ENCODE peak calls at places on chromosomes 16 and 17, in seven cellular contexts. One of them, this sample, is unnamed.
A peak's percentile ranks its signal among the peaks of the same experiment; 100 is the strongest.

GRCh38 chr16:80123189-80123588 is 417.6 kb upstream of the DYNLRB2 start:
- DNase-seq in heart right ventricle: no peak
- DNase-seq in kidney epithelial cell: no peak
- DNase-seq in fibroblast of the aortic adventitia: peak; percentile 33
- DNase-seq in AG09309: no peak
- DNase-seq in psoas muscle: no peak
- DNase-seq in mucosa of descending colon: no peak
- DNase-seq in this sample: no peak

GRCh38 chr17:43832976-43833829 is at the start of gene MPP3:
- DNase-seq in heart right ventricle: peak; percentile 76
- DNase-seq in kidney epithelial cell: no peak
- DNase-seq in fibroblast of the aortic adventitia: peak; percentile 52
- DNase-seq in AG09309: no peak
- DNase-seq in psoas muscle: peak; percentile 72
- DNase-seq in mucosa of descending colon: peak; percentile 72
- DNase-seq in this sample: no peak

GRCh38 chr17:80945736-80946135 is 45.9 kb upstream of the CHMP6 start:
- DNase-seq in heart right ventricle: peak; percentile 8
- DNase-seq in kidney epithelial cell: no peak
- DNase-seq in fibroblast of the aortic adventitia: no peak
- DNase-seq in AG09309: no peak
- DNase-seq in psoas muscle: peak; percentile 30
- DNase-seq in mucosa of descending colon: no peak
- DNase-seq in this sample: no peak

GRCh38 chr17:10733666-10734065 is 3.8 kb upstream of the TMEM220 start:
- DNase-seq in heart right ventricle: no peak
- DNase-seq in kidney epithelial cell: no peak
- DNase-seq in fibroblast of the aortic adventitia: no peak
- DNase-seq in AG09309: no peak
- DNase-seq in psoas muscle: no peak
- DNase-seq in mucosa of descending colon: peak; percentile 54
- DNase-seq in this sample: no peak

GRCh38 chr17:28597606-28598383 is 1.0 kb downstream of the SPAG5 start:
- DNase-seq in heart right ventricle: no peak
- DNase-seq in kidney epithelial cell: no peak
- DNase-seq in fibroblast of the aortic adventitia: no peak
- DNase-seq in AG09309: no peak
- DNase-seq in psoas muscle: no peak
- DNase-seq in mucosa of descending colon: no peak
- DNase-seq in this sample: no peak

GRCh38 chr17:82015311-82015971 is 7.2 kb downstream of the CENPX start:
- DNase-seq in heart right ventricle: no peak
- DNase-seq in kidney epithelial cell: no peak
- DNase-seq in fibroblast of the aortic adventitia: no peak
- DNase-seq in AG09309: no peak
- DNase-seq in psoas muscle: no peak
- DNase-seq in mucosa of descending colon: no peak
- DNase-seq in this sample: no peak

GRCh38 chr16:228917-229730 is at the start of gene LUC7L:
- DNase-seq in heart right ventricle: peak; percentile 91
- DNase-seq in kidney epithelial cell: peak; percentile 39
- DNase-seq in fibroblast of the aortic adventitia: peak; percentile 82
- DNase-seq in AG09309: peak; percentile 14
- DNase-seq in psoas muscle: peak; percentile 94
- DNase-seq in mucosa of descending colon: peak; percentile 90
- DNase-seq in this sample: peak; percentile 39

GRCh38 chr17:82709676-82710498 is 6.6 kb upstream of the FN3KRP start:
- DNase-seq in heart right ventricle: no peak
- DNase-seq in kidney epithelial cell: no peak
- DNase-seq in fibroblast of the aortic adventitia: no peak
- DNase-seq in AG09309: no peak
- DNase-seq in psoas muscle: no peak
- DNase-seq in mucosa of descending colon: no peak
- DNase-seq in this sample: no peak

GRCh38 chr16:88389191-88389590 is 6.4 kb downstream of the ZNF469 start:
- DNase-seq in heart right ventricle: no peak
- DNase-seq in kidney epithelial cell: no peak
- DNase-seq in fibroblast of the aortic adventitia: no peak
- DNase-seq in AG09309: no peak
- DNase-seq in psoas muscle: no peak
- DNase-seq in mucosa of descending colon: no peak
- DNase-seq in this sample: no peak

GRCh38 chr16:85261205-85261604 is 148.9 kb upstream of the CIBAR2 start:
- DNase-seq in heart right ventricle: no peak
- DNase-seq in kidney epithelial cell: no peak
- DNase-seq in fibroblast of the aortic adventitia: no peak
- DNase-seq in AG09309: no peak
- DNase-seq in psoas muscle: no peak
- DNase-seq in mucosa of descending colon: no peak
- DNase-seq in this sample: no peak

GRCh38 chr17:62902573-62903229 is 63.3 kb upstream of the TANC2 start:
- DNase-seq in heart right ventricle: no peak
- DNase-seq in kidney epithelial cell: no peak
- DNase-seq in fibroblast of the aortic adventitia: no peak
- DNase-seq in AG09309: no peak
- DNase-seq in psoas muscle: no peak
- DNase-seq in mucosa of descending colon: no peak
- DNase-seq in this sample: no peak

GRCh38 chr17:43094129-43094834 is 30.9 kb downstream of the BRCA1 start:
- DNase-seq in heart right ventricle: no peak
- DNase-seq in kidney epithelial cell: no peak
- DNase-seq in fibroblast of the aortic adventitia: peak; percentile 34
- DNase-seq in AG09309: peak; percentile 53
- DNase-seq in psoas muscle: no peak
- DNase-seq in mucosa of descending colon: no peak
- DNase-seq in this sample: no peak

DNA sequence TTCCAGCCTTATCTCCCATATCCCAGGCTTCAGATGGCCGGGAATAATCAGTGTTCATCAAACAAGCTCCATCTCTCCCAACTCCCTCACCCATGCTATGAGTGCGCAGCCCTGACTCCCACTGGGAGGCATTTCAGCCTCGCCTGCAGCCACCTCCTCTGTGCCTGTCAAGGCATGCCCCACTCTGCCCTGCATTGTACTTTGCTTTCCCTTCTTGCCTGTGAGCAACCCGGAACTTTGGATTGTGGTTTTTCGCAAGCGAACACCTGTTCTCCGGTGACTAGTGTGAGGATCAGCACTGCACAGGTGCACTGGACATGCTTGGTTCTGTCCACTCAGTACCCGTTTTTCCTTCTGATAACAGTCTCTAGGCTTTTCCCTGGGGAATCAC is 9.2 kb downstream of the CHST6 start:
- DNase-seq in heart right ventricle: no peak
- DNase-seq in kidney epithelial cell: no peak
- DNase-seq in fibroblast of the aortic adventitia: no peak
- DNase-seq in AG09309: no peak
- DNase-seq in psoas muscle: no peak
- DNase-seq in mucosa of descending colon: peak; percentile 64
- DNase-seq in this sample: no peak
- H3K4me3 ChIP-seq in heart right ventricle: no peak overlapping the region
- H3K4me3 ChIP-seq in kidney epithelial cell: no peak overlapping the region
- H3K4me3 ChIP-seq in fibroblast of the aortic adventitia: no peak overlapping the region
- H3K4me3 ChIP-seq in AG09309: no peak overlapping the region
- H3K4me3 ChIP-seq in psoas muscle: no peak overlapping the region
- H3K4me3 ChIP-seq in mucosa of descending colon: no peak overlapping the region
- H3K4me3 ChIP-seq in this sample: no peak overlapping the region

GRCh38 chr17:16463341-16464000 is 28.5 kb downstream of the LRRC75A start:
- DNase-seq in heart right ventricle: peak; percentile 52
- DNase-seq in kidney epithelial cell: no peak
- DNase-seq in fibroblast of the aortic adventitia: peak; percentile 55
- DNase-seq in AG09309: no peak
- DNase-seq in psoas muscle: no peak
- DNase-seq in mucosa of descending colon: peak; percentile 96
- DNase-seq in this sample: no peak
- TF ChIP-seq CTCF in heart right ventricle: peak; percentile 29
- TF ChIP-seq CTCF in kidney epithelial cell: peak; percentile 36
- TF ChIP-seq CTCF in fibroblast of the aortic adventitia: peak; percentile 19
- TF ChIP-seq CTCF in AG09309: peak; percentile 33
- TF ChIP-seq CTCF in psoas muscle: no peak
- TF ChIP-seq CTCF in mucosa of descending colon: peak; percentile 38
- TF ChIP-seq CTCF in this sample: peak; percentile 66

GRCh38 chr17:57861737-57862409 is 12.0 kb upstream of the MRPS23 start:
- DNase-seq in heart right ventricle: peak; percentile 74
- DNase-seq in kidney epithelial cell: no peak
- DNase-seq in fibroblast of the aortic adventitia: peak; percentile 37
- DNase-seq in AG09309: no peak
- DNase-seq in psoas muscle: peak; percentile 88
- DNase-seq in mucosa of descending colon: peak; percentile 64
- DNase-seq in this sample: no peak
- H3K4me3 ChIP-seq in heart right ventricle: peak overlapping the region; percentile 56
- H3K4me3 ChIP-seq in kidney epithelial cell: peak overlapping the region; percentile 15
- H3K4me3 ChIP-seq in fibroblast of the aortic adventitia: peak overlapping the region; percentile 51
- H3K4me3 ChIP-seq in AG09309: peak overlapping the region; percentile 47
- H3K4me3 ChIP-seq in psoas muscle: peak overlapping the region; percentile 72
- H3K4me3 ChIP-seq in mucosa of descending colon: peak overlapping the region; percentile 11
- H3K4me3 ChIP-seq in this sample: peak overlapping the region; percentile 33

GRCh38 chr17:48989100-48989499 is 8.1 kb upstream of the IGF2BP1 start:
- DNase-seq in heart right ventricle: no peak
- DNase-seq in kidney epithelial cell: no peak
- DNase-seq in fibroblast of the aortic adventitia: no peak
- DNase-seq in AG09309: no peak
- DNase-seq in psoas muscle: no peak
- DNase-seq in mucosa of descending colon: no peak
- DNase-seq in this sample: no peak
- TF ChIP-seq CTCF in heart right ventricle: no peak
- TF ChIP-seq CTCF in kidney epithelial cell: no peak
- TF ChIP-seq CTCF in fibroblast of the aortic adventitia: no peak
- TF ChIP-seq CTCF in AG09309: no peak
- TF ChIP-seq CTCF in psoas muscle: no peak
- TF ChIP-seq CTCF in mucosa of descending colon: no peak
- TF ChIP-seq CTCF in this sample: no peak

GRCh38 chr16:3174618-3175148 is 13.3 kb upstream of the OR1F1 start:
- DNase-seq in heart right ventricle: no peak
- DNase-seq in kidney epithelial cell: no peak
- DNase-seq in fibroblast of the aortic adventitia: no peak
- DNase-seq in AG09309: no peak
- DNase-seq in psoas muscle: no peak
- DNase-seq in mucosa of descending colon: no peak
- DNase-seq in this sample: no peak
- H3K4me3 ChIP-seq in heart right ventricle: no peak overlapping the region
- H3K4me3 ChIP-seq in kidney epithelial cell: no peak overlapping the region
- H3K4me3 ChIP-seq in fibroblast of the aortic adventitia: no peak overlapping the region
- H3K4me3 ChIP-seq in AG09309: no peak overlapping the region
- H3K4me3 ChIP-seq in psoas muscle: no peak overlapping the region
- H3K4me3 ChIP-seq in mucosa of descending colon: no peak overlapping the region
- H3K4me3 ChIP-seq in this sample: no peak overlapping the region

DNA sequence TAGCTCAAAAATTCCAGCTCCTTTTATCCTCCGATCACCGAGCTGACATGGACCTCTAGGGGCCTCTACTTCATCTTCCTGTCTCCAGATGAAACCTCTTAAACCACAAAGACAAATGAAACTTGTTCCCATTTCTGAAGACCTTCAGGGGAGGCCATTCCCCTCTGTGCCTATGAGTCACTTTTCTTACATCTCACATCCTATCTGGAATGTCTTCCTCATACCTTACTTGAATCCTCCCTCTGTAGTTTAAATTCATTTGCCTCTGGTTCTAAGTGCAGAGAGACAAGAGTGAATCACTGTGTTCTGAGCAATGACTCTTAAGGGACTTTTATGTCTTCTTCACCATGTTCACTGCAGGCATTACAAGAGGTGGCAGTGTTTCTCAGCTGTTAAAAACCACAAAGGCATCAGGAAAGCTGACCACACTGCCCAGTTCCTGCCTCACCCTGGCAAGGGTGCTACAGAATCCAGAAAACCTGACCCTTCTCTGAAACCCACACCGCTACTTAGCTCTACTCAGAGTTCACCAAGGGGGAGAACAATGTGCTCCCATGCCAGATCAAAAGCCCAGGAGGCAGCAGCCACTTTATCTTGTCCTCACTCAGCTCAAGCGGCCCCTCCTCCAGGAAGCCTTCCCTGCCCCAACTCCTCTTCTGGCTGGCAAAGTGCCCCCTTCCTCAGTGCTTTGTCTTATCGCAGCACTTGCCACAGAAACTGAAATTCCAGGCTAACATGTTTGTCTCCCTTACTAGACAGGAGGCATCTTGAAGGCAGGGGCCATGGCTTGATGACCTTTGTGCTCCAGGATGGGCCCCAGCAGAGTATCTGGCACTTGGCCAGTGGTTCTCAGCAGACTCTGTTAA is 6.4 kb downstream of the CUEDC1 start:
- DNase-seq in heart right ventricle: peak; percentile 30
- DNase-seq in kidney epithelial cell: peak; percentile 100
- DNase-seq in fibroblast of the aortic adventitia: peak; percentile 91
- DNase-seq in AG09309: peak; percentile 98
- DNase-seq in psoas muscle: peak; percentile 70
- DNase-seq in mucosa of descending colon: no peak
- DNase-seq in this sample: no peak
- TF ChIP-seq CTCF in heart right ventricle: no peak
- TF ChIP-seq CTCF in kidney epithelial cell: peak; percentile 17
- TF ChIP-seq CTCF in fibroblast of the aortic adventitia: peak; percentile 6
- TF ChIP-seq CTCF in AG09309: no peak
- TF ChIP-seq CTCF in psoas muscle: no peak
- TF ChIP-seq CTCF in mucosa of descending colon: no peak
- TF ChIP-seq CTCF in this sample: no peak

GRCh38 chr17:76566988-76567431 is 18.6 kb downstream of the ST6GALNAC2 start:
- DNase-seq in heart right ventricle: no peak
- DNase-seq in kidney epithelial cell: no peak
- DNase-seq in fibroblast of the aortic adventitia: no peak
- DNase-seq in AG09309: no peak
- DNase-seq in psoas muscle: no peak
- DNase-seq in mucosa of descending colon: no peak
- DNase-seq in this sample: no peak

GRCh38 chr17:76567634-76568432 is 17.8 kb downstream of the ST6GALNAC2 start:
- DNase-seq in heart right ventricle: no peak
- DNase-seq in kidney epithelial cell: no peak
- DNase-seq in fibroblast of the aortic adventitia: no peak
- DNase-seq in AG09309: no peak
- DNase-seq in psoas muscle: no peak
- DNase-seq in mucosa of descending colon: no peak
- DNase-seq in this sample: no peak

GRCh38 chr17:76568771-76569170 is 16.9 kb downstream of the ST6GALNAC2 start:
- DNase-seq in heart right ventricle: no peak
- DNase-seq in kidney epithelial cell: no peak
- DNase-seq in fibroblast of the aortic adventitia: no peak
- DNase-seq in AG09309: no peak
- DNase-seq in psoas muscle: no peak
- DNase-seq in mucosa of descending colon: no peak
- DNase-seq in this sample: no peak

GRCh38 chr17:76566613-76566943 is 19.1 kb downstream of the ST6GALNAC2 start:
- DNase-seq in heart right ventricle: no peak
- DNase-seq in kidney epithelial cell: no peak
- DNase-seq in fibroblast of the aortic adventitia: no peak
- DNase-seq in AG09309: no peak
- DNase-seq in psoas muscle: no peak
- DNase-seq in mucosa of descending colon: no peak
- DNase-seq in this sample: no peak

GRCh38 chr17:76565728-76566612 is 19.7 kb downstream of the ST6GALNAC2 start:
- DNase-seq in heart right ventricle: no peak
- DNase-seq in kidney epithelial cell: no peak
- DNase-seq in fibroblast of the aortic adventitia: no peak
- DNase-seq in AG09309: no peak
- DNase-seq in psoas muscle: no peak
- DNase-seq in mucosa of descending colon: no peak
- DNase-seq in this sample: no peak
- H3K4me3 ChIP-seq in heart right ventricle: no peak overlapping the region
- H3K4me3 ChIP-seq in kidney epithelial cell: no peak overlapping the region
- H3K4me3 ChIP-seq in fibroblast of the aortic adventitia: no peak overlapping the region
- H3K4me3 ChIP-seq in AG09309: no peak overlapping the region
- H3K4me3 ChIP-seq in psoas muscle: no peak overlapping the region
- H3K4me3 ChIP-seq in mucosa of descending colon: no peak overlapping the region
- H3K4me3 ChIP-seq in this sample: no peak overlapping the region